ENCODE peak calls at places on chromosomes 4 and X, in five cellular contexts. One of them, this sample, is unnamed.

GRCh38 chrX:27599928-27600327 is 9.8 kb downstream of the DCAF8L2 start:
- DNase-seq in HFFc6: no peak
- DNase-seq in neural crest cell: no peak
- DNase-seq in fibroblast of mammary gland: peak
- DNase-seq in pancreas: no peak
- DNase-seq in this sample: no peak

GRCh38 chr4:169492436-169493163 is 119.8 kb downstream of the NEK1 start:
- DNase-seq in fibroblast of mammary gland: peak
- DNase-seq in pancreas: no peak
- DNase-seq in HFFc6: peak
- DNase-seq in neural crest cell: peak
- DNase-seq in this sample: no peak

GRCh38 chr4:3197366-3198105 is 51.4 kb upstream of the MSANTD1 start:
- DNase-seq in HFFc6: no peak
- DNase-seq in fibroblast of mammary gland: no peak
- DNase-seq in pancreas: no peak
- DNase-seq in neural crest cell: no peak
- DNase-seq in this sample: no peak

GRCh38 chr4:16916719-16917337 is 18.4 kb upstream of the LDB2 start:
- DNase-seq in HFFc6: peak
- DNase-seq in pancreas: no peak
- DNase-seq in fibroblast of mammary gland: peak
- DNase-seq in neural crest cell: peak
- DNase-seq in this sample: no peak

GRCh38 chr4:141127884-141128283 is 5.4 kb downstream of the RNF150 start:
- DNase-seq in HFFc6: no peak
- DNase-seq in pancreas: no peak
- DNase-seq in fibroblast of mammary gland: peak
- DNase-seq in neural crest cell: no peak
- DNase-seq in this sample: no peak

GRCh38 chr4:3824521-3825270 is 58.5 kb downstream of the ADRA2C start:
- DNase-seq in fibroblast of mammary gland: no peak
- DNase-seq in pancreas: no peak
- DNase-seq in neural crest cell: no peak
- DNase-seq in HFFc6: no peak
- DNase-seq in this sample: no peak

GRCh38 chr4:21470531-21470930 is 478.0 kb downstream of the KCNIP4 start:
- DNase-seq in HFFc6: peak
- DNase-seq in pancreas: no peak
- DNase-seq in fibroblast of mammary gland: peak
- DNase-seq in neural crest cell: no peak
- DNase-seq in this sample: no peak

GRCh38 chrX:147217334-147217733 is 402.8 kb upstream of the CXorf51A start:
- DNase-seq in neural crest cell: no peak
- DNase-seq in pancreas: no peak
- DNase-seq in fibroblast of mammary gland: no peak
- DNase-seq in HFFc6: no peak
- DNase-seq in this sample: no peak

GRCh38 chrX:148601034-148601433 is 100.6 kb downstream of the AFF2 start:
- DNase-seq in fibroblast of mammary gland: peak
- DNase-seq in HFFc6: no peak
- DNase-seq in neural crest cell: no peak
- DNase-seq in pancreas: no peak
- DNase-seq in this sample: no peak

GRCh38 chr4:8893624-8894423 is 22.2 kb upstream of the HMX1 start:
- DNase-seq in fibroblast of mammary gland: no peak
- DNase-seq in neural crest cell: no peak
- DNase-seq in pancreas: no peak
- DNase-seq in HFFc6: no peak
- DNase-seq in this sample: no peak

GRCh38 chrX:16695079-16695676 is 17.3 kb downstream of the CTPS2 start:
- DNase-seq in neural crest cell: peak
- DNase-seq in HFFc6: peak
- DNase-seq in pancreas: no peak
- DNase-seq in fibroblast of mammary gland: peak
- DNase-seq in this sample: no peak

GRCh38 chr4:84855774-84856173 is 110.7 kb downstream of the WDFY3 start:
- DNase-seq in pancreas: no peak
- DNase-seq in fibroblast of mammary gland: no peak
- DNase-seq in HFFc6: no peak
- DNase-seq in neural crest cell: no peak
- DNase-seq in this sample: no peak

GRCh38 chrX:133335027-133335426 is 80.3 kb downstream of the GPC4 start:
- DNase-seq in HFFc6: no peak
- DNase-seq in pancreas: no peak
- DNase-seq in fibroblast of mammary gland: peak
- DNase-seq in neural crest cell: peak
- DNase-seq in this sample: no peak

GRCh38 chr4:52512291-52512690 is 146.8 kb downstream of the USP46 start:
- DNase-seq in fibroblast of mammary gland: no peak
- DNase-seq in HFFc6: no peak
- DNase-seq in pancreas: no peak
- DNase-seq in neural crest cell: no peak
- DNase-seq in this sample: no peak

GRCh38 chr4:74431113-74431826 is 13.7 kb upstream of the AREG start:
- DNase-seq in HFFc6: no peak
- DNase-seq in neural crest cell: no peak
- DNase-seq in fibroblast of mammary gland: peak
- DNase-seq in pancreas: no peak
- DNase-seq in this sample: no peak

GRCh38 chr4:185238750-185239149 is 29.4 kb downstream of the SNX25 start:
- DNase-seq in pancreas: no peak
- DNase-seq in HFFc6: no peak
- DNase-seq in neural crest cell: no peak
- DNase-seq in fibroblast of mammary gland: no peak
- DNase-seq in this sample: no peak

GRCh38 chr4:116055857-116056827 is 942.7 kb upstream of the NDST4 start:
- DNase-seq in HFFc6: no peak
- DNase-seq in pancreas: no peak
- DNase-seq in fibroblast of mammary gland: peak
- DNase-seq in neural crest cell: no peak
- DNase-seq in this sample: no peak

GRCh38 chrX:12425496-12425895 is 287.2 kb downstream of the FRMPD4 start:
- DNase-seq in HFFc6: no peak
- DNase-seq in pancreas: no peak
- DNase-seq in fibroblast of mammary gland: no peak
- DNase-seq in neural crest cell: no peak
- DNase-seq in this sample: no peak

GRCh38 chr4:1285790-1286553 is 3.7 kb upstream of the MAEA start:
- DNase-seq in neural crest cell: no peak
- DNase-seq in HFFc6: peak
- DNase-seq in pancreas: no peak
- DNase-seq in fibroblast of mammary gland: peak
- DNase-seq in this sample: no peak

GRCh38 chr4:81724925-81725329 is 253.2 kb upstream of the RASGEF1B start:
- DNase-seq in HFFc6: no peak
- DNase-seq in fibroblast of mammary gland: peak
- DNase-seq in neural crest cell: no peak
- DNase-seq in pancreas: peak
- DNase-seq in this sample: peak

GRCh38 chr4:41934813-41935651 is at the start of gene TMEM33:
- DNase-seq in HFFc6: peak
- DNase-seq in pancreas: peak
- DNase-seq in fibroblast of mammary gland: peak
- DNase-seq in neural crest cell: peak
- DNase-seq in this sample: peak

GRCh38 chrX:109373468-109373867 is 108.4 kb downstream of the GUCY2F start:
- DNase-seq in HFFc6: no peak
- DNase-seq in pancreas: no peak
- DNase-seq in fibroblast of mammary gland: no peak
- DNase-seq in neural crest cell: no peak
- DNase-seq in this sample: no peak

GRCh38 chrX:110415440-110416167 is 57.0 kb downstream of the RTL9 start:
- DNase-seq in fibroblast of mammary gland: peak
- DNase-seq in neural crest cell: no peak
- DNase-seq in pancreas: no peak
- DNase-seq in HFFc6: peak
- DNase-seq in this sample: no peak

GRCh38 chr4:28106155-28106554 is 1245.5 kb downstream of the STIM2 start:
- DNase-seq in neural crest cell: no peak
- DNase-seq in pancreas: no peak
- DNase-seq in HFFc6: no peak
- DNase-seq in fibroblast of mammary gland: no peak
- DNase-seq in this sample: no peak

GRCh38 chr4:27787195-27787594 is 926.6 kb downstream of the STIM2 start:
- DNase-seq in pancreas: no peak
- DNase-seq in fibroblast of mammary gland: no peak
- DNase-seq in neural crest cell: no peak
- DNase-seq in HFFc6: no peak
- DNase-seq in this sample: no peak

GRCh38 chr4:170875868-170876267 is 786.1 kb upstream of the AADAT start:
- DNase-seq in HFFc6: no peak
- DNase-seq in fibroblast of mammary gland: no peak
- DNase-seq in pancreas: no peak
- DNase-seq in neural crest cell: no peak
- DNase-seq in this sample: no peak
- TF ChIP-seq CTCF in HFFc6: no peak
- TF ChIP-seq CTCF in fibroblast of mammary gland: no peak
- TF ChIP-seq CTCF in pancreas: no peak
- TF ChIP-seq CTCF in neural crest cell: peak
- TF ChIP-seq CTCF in this sample: no peak

GRCh38 chr4:181998588-181998987 is 244.6 kb upstream of the TENM3 start:
- DNase-seq in HFFc6: no peak
- DNase-seq in neural crest cell: no peak
- DNase-seq in pancreas: no peak
- DNase-seq in fibroblast of mammary gland: no peak
- DNase-seq in this sample: no peak
- TF ChIP-seq CTCF in HFFc6: peak
- TF ChIP-seq CTCF in neural crest cell: no peak
- TF ChIP-seq CTCF in pancreas: no peak
- TF ChIP-seq CTCF in fibroblast of mammary gland: peak
- TF ChIP-seq CTCF in this sample: no peak

DNA sequence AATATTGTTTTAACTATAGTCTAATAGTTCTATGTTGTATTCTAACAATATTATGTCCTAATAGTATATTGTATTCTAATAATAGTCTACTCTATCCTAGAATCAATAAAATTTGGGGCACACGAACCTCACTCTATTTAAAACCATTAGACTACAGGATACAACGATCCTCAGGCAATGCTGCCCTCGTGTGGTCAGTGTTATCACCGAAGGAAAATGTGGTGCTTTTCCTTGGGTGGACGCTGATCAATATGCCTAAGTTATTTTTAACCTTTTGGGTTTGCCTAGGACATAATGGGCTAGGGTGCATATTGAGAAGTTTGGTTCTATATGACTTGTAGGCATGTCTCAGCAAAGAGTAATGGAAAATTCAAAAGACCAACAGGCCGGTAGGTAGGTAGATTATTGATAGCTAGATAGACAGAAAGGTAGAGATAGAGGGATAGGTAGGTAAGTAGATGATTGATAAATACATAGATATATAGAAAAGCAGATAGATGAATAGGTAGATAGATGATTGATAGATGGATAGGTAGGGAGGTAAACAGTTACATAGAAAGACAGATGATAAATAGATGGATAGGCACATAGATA is 75.1 kb downstream of the PRKX start:
- DNase-seq in HFFc6: peak
- DNase-seq in fibroblast of mammary gland: peak
- DNase-seq in pancreas: peak
- DNase-seq in neural crest cell: peak
- DNase-seq in this sample: no peak
- TF ChIP-seq CTCF in HFFc6: peak
- TF ChIP-seq CTCF in fibroblast of mammary gland: peak
- TF ChIP-seq CTCF in pancreas: peak
- TF ChIP-seq CTCF in neural crest cell: peak
- TF ChIP-seq CTCF in this sample: peak

DNA sequence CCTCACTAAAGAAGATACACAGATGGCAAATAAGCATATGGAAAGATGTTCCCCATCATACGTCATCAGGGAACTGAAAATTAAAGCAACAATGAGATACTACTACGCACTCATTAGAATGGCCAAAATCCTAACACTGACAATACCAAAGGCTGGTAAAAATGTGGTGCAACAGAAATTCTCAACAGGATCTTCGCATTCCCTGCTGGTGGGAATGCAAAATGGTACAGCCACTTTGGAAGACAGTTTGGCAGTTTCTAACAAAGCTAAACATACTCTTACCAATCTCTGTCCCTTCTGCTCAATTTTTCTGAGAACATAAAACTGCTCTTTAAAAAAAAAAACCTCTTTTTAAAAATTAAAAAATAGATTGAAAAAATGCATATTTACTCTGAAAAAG is 300.2 kb downstream of the FBXW7 start:
- DNase-seq in neural crest cell: no peak
- DNase-seq in pancreas: no peak
- DNase-seq in fibroblast of mammary gland: no peak
- DNase-seq in HFFc6: no peak
- DNase-seq in this sample: no peak
- TF ChIP-seq CTCF in neural crest cell: peak
- TF ChIP-seq CTCF in pancreas: no peak
- TF ChIP-seq CTCF in fibroblast of mammary gland: no peak
- TF ChIP-seq CTCF in HFFc6: peak
- TF ChIP-seq CTCF in this sample: no peak

GRCh38 chrX:17805120-17805519 is 56.0 kb downstream of the RAI2 start:
- DNase-seq in fibroblast of mammary gland: no peak
- DNase-seq in pancreas: no peak
- DNase-seq in HFFc6: no peak
- DNase-seq in neural crest cell: no peak
- DNase-seq in this sample: no peak
- TF ChIP-seq CTCF in fibroblast of mammary gland: peak
- TF ChIP-seq CTCF in pancreas: no peak
- TF ChIP-seq CTCF in HFFc6: peak
- TF ChIP-seq CTCF in neural crest cell: peak
- TF ChIP-seq CTCF in this sample: no peak

DNA sequence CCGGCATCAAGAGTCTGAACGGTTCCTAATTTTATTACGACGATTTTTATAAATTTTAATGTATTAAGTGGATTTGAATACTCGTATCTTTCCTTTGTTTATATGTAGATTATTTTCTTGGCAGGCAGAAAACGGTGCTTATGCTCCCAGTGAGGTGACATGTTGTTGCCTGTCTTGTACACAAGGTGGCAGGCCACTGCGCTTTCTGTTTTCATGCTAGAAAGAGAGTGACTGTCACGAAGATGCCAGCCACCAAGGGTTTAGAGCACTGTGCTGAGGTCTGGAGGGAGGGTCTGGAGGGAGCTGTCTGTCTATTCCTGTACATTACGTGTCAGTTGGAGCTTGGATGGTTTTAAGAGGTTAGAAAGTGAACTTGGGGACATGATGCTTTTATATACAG is 87.7 kb downstream of the SHROOM2 start:
- DNase-seq in pancreas: no peak
- DNase-seq in neural crest cell: no peak
- DNase-seq in HFFc6: peak
- DNase-seq in fibroblast of mammary gland: no peak
- DNase-seq in this sample: no peak
- TF ChIP-seq CTCF in pancreas: no peak
- TF ChIP-seq CTCF in neural crest cell: peak
- TF ChIP-seq CTCF in HFFc6: peak
- TF ChIP-seq CTCF in fibroblast of mammary gland: peak
- TF ChIP-seq CTCF in this sample: peak